ENCODE peak calls at places on chromosomes 16 and 17, in six cellular contexts. G, H, W, A, P and C are unnamed samples.

GRCh38 chr16:75252946-75253911 is 1.8 kb upstream of the BCAR1 start:
- DNase-seq in A (peak), P (no peak), G (no peak), W (no peak), H (no peak), C (no peak)

GRCh38 chr16:6081320-6081976 is 983.9 kb upstream of the EEF2KMT start:
- DNase-seq in P (no peak), A (no peak), G (no peak), W (peak), H (no peak), C (peak)

GRCh38 chr17:75406222-75406615 is 741 bp upstream of the GRB2 start:
- DNase-seq in A (no peak), G (no peak), W (no peak), P (no peak), H (no peak), C (no peak)

GRCh38 chr17:70096861-70097260 is 21.8 kb downstream of the KCNJ16 start:
- DNase-seq in A (no peak), P (no peak), G (no peak), W (no peak), H (no peak), C (no peak)

GRCh38 chr17:1012823-1013728 is 16.1 kb downstream of the TIMM22 start:
- DNase-seq in H (no peak), P (no peak), W (no peak), A (no peak), G (no peak), C (no peak)

GRCh38 chr16:17448640-17449638 is 21.8 kb downstream of the XYLT1 start:
- DNase-seq in H (no peak), A (no peak), W (no peak), P (no peak), G (no peak), C (peak)

GRCh38 chr16:57051696-57052228 is 40.6 kb upstream of the CPNE2 start:
- DNase-seq in P (no peak), G (no peak), A (no peak), W (no peak), H (no peak), C (peak)

GRCh38 chr17:42985225-42985624 is 4.9 kb downstream of the RUNDC1 start:
- DNase-seq in A (no peak), W (no peak), H (no peak), G (no peak), P (no peak), C (peak)

GRCh38 chr17:33895491-33895890 is 359.6 kb upstream of the CCL2 start:
- DNase-seq in W (no peak), P (no peak), H (no peak), G (no peak), A (no peak), C (no peak)

GRCh38 chr17:68897557-68897956 is 57.6 kb downstream of the ABCA8 start:
- DNase-seq in G (no peak), H (no peak), W (no peak), P (no peak), A (no peak), C (no peak)

GRCh38 chr16:1184980-1185379 is 32.1 kb downstream of the CACNA1H start:
- DNase-seq in H (no peak), A (no peak), G (no peak), W (no peak), P (no peak), C (no peak)

GRCh38 chr16:29821663-29822115 is 1.4 kb downstream of the MVP start:
- DNase-seq in G (no peak), H (no peak), W (no peak), P (no peak), A (peak), C (no peak)

GRCh38 chr16:83095926-83096692 is 469.3 kb downstream of the CDH13 start:
- DNase-seq in A (peak), P (no peak), W (no peak), H (no peak), G (no peak), C (no peak)

GRCh38 chr16:88533945-88534641 is 36.1 kb upstream of the ZC3H18 start:
- DNase-seq in P (no peak), G (peak), A (peak), H (peak), W (no peak), C (peak)

GRCh38 chr17:74233937-74234336 is 20.6 kb downstream of the TTYH2 start:
- DNase-seq in P (no peak), W (no peak), A (no peak), G (no peak), H (no peak), C (no peak)

GRCh38 chr16:21338537-21339268 is 60.6 kb upstream of the CRYM start:
- DNase-seq in A (no peak), P (no peak), W (no peak), H (no peak), G (no peak), C (peak)

GRCh38 chr17:45702666-45703266 is 81.4 kb upstream of the CRHR1 start:
- DNase-seq in A (peak), H (no peak), W (no peak), P (no peak), G (no peak), C (no peak)

GRCh38 chr16:30786115-30786935 is 680 bp downstream of the ZNF629 start:
- DNase-seq in P (no peak), H (no peak), A (peak), W (peak), G (no peak), C (no peak)

GRCh38 chr17:35174835-35175334 is 19.3 kb downstream of the SLC35G3 start:
- DNase-seq in W (no peak), A (no peak), P (no peak), G (no peak), H (no peak), C (no peak)

GRCh38 chr17:79872762-79873161 is 33.5 kb upstream of the CBX4 start:
- DNase-seq in H (no peak), G (no peak), W (no peak), P (no peak), A (no peak), C (no peak)

GRCh38 chr16:3485821-3486505 is 9.3 kb downstream of the C16orf90 start:
- DNase-seq in W (no peak), P (no peak), A (no peak), H (no peak), G (no peak), C (no peak)

GRCh38 chr17:78341559-78342437 is 18.1 kb downstream of the SOCS3 start:
- DNase-seq in W (no peak), H (no peak), G (no peak), P (no peak), A (peak), C (peak)

GRCh38 chr17:78390241-78391050 is 12.0 kb downstream of the PGS1 start:
- DNase-seq in G (no peak), P (no peak), A (peak), H (no peak), W (peak), C (no peak)

GRCh38 chr16:87841608-87842208 is 27.6 kb downstream of the SLC7A5 start:
- DNase-seq in P (no peak), H (no peak), G (no peak), A (no peak), W (no peak), C (no peak)

GRCh38 chr16:14672403-14672971 is 21.6 kb downstream of the PLA2G10 start:
- DNase-seq in H (no peak), G (no peak), A (no peak), P (no peak), W (no peak), C (peak)

GRCh38 chr17:48575066-48575582 is 3.0 kb downstream of the HOXB4 start:
- DNase-seq in W (no peak), P (no peak), G (no peak), H (no peak), A (no peak), C (no peak)

GRCh38 chr16:4859190-4859899 is 12.1 kb downstream of the UBN1 start:
- DNase-seq in A (no peak), H (no peak), W (no peak), G (no peak), P (no peak), C (no peak)

GRCh38 chr17:81329279-81329926 is 34.3 kb upstream of the SLC38A10 start:
- DNase-seq in G (no peak), H (no peak), A (peak), W (peak), P (no peak), C (no peak)

GRCh38 chr16:75361936-75362335 is 71.4 kb downstream of the CFDP1 start:
- DNase-seq in P (no peak), W (no peak), H (no peak), A (no peak), G (no peak), C (no peak)

GRCh38 chr16:86618431-86619262 is 40.3 kb downstream of the FOXL1 start:
- DNase-seq in G (no peak), A (no peak), P (no peak), H (no peak), W (no peak), C (no peak)

GRCh38 chr16:86896976-86897375 is 318.6 kb downstream of the FOXL1 start:
- DNase-seq in H (no peak), A (no peak), G (no peak), W (no peak), P (no peak), C (no peak)

GRCh38 chr16:85327731-85328664 is 215.7 kb upstream of the CIBAR2 start:
- DNase-seq in H (peak), G (no peak), P (no peak), W (peak), A (no peak), C (no peak)

GRCh38 chr16:69848635-69849545 is 86.8 kb downstream of the WWP2 start:
- DNase-seq in H (no peak), P (no peak), A (peak), G (no peak), W (no peak), C (no peak)

GRCh38 chr17:2101448-2102257 is 46.8 kb downstream of the HIC1 start:
- DNase-seq in A (no peak), W (peak), G (no peak), H (peak), P (no peak), C (no peak)